ENCODE peak calls at places on chromosomes 1 and 21, in four cellular contexts. C is H1, K is mesendoderm, F is IMR-90. T is an unnamed sample. For H3K4me1, the result is how much of the 10 kb centered on the place peaks cover.

GRCh38 chr1:24263211-24263610 is 55.9 kb upstream of the GRHL3 start:
- DNase-seq in C (no peak), K (no peak), F (no peak), T (no peak)

GRCh38 chr1:47555841-47556616 is 118.2 kb downstream of the FOXD2 start:
- DNase-seq in C (no peak), K (no peak), F (no peak), T (no peak)

GRCh38 chr1:161051219-161051618 is 5.4 kb upstream of the USF1 start:
- DNase-seq in C (no peak), K (no peak), F (no peak), T (no peak)

GRCh38 chr1:206809504-206810084 is 37.3 kb upstream of the IL10 start:
- DNase-seq in C (no peak), K (peak), F (peak), T (no peak)

GRCh38 chr21:14267071-14267470 is 51.1 kb downstream of the RBM11 start:
- DNase-seq in C (no peak), K (no peak), F (no peak), T (no peak)

GRCh38 chr1:111648826-111649225 is 29.2 kb downstream of the RAP1A start:
- DNase-seq in C (no peak), K (no peak), F (no peak), T (no peak)

GRCh38 chr21:45873866-45874265 is 107.7 kb upstream of the COL6A1 start:
- DNase-seq in C (no peak), K (no peak), F (no peak), T (no peak)

GRCh38 chr21:34100789-34101188 is 27.4 kb downstream of the MRPS6 start:
- DNase-seq in C (no peak), K (no peak), F (peak), T (no peak)

GRCh38 chr1:5570931-5571330 is 421.3 kb downstream of the NPHP4 start:
- DNase-seq in C (no peak), K (no peak), F (no peak), T (no peak)

GRCh38 chr1:203028784-203029553 is 2.7 kb downstream of the PPFIA4 start:
- DNase-seq in C (no peak), K (peak), F (no peak), T (peak)

GRCh38 chr1:119007672-119008482 is 19.7 kb upstream of the TBX15 start:
- DNase-seq in C (no peak), K (peak), F (no peak), T (no peak)

GRCh38 chr1:21607549-21608529 is 61.3 kb downstream of the RAP1GAP start:
- DNase-seq in C (peak), K (peak), F (peak), T (peak)

GRCh38 chr1:91751281-91751680 is 134.7 kb downstream of the TGFBR3 start:
- DNase-seq in C (no peak), K (no peak), F (peak), T (no peak)

GRCh38 chr1:118291686-118292085 is 106.7 kb upstream of the SPAG17 start:
- DNase-seq in C (no peak), K (no peak), F (no peak), T (no peak)

GRCh38 chr21:43467785-43468184 is 40.9 kb upstream of the SIK1 start:
- DNase-seq in C (no peak), K (no peak), F (no peak), T (no peak)

DNA sequence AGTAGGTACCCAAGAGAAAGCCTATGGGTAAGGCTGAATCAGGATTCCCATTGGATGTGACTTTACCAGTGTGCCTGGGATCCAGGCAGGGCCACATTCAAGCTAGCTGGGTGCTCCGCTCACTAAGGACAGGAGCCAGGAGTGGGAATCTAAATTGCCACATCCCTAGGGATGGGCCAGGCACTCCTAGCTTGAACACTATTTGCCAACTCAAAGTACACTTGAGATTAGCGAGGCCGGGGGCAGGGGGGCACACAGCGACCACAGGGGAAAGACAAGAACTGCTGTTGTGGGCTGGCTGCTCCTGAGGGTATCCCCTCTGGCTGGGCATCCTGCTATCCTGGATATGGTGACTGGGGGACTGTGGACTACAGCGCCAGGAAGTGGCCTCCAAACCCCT is 4.3 kb downstream of the SLC45A3 start:
- DNase-seq in C (no peak), K (no peak), F (no peak), T (no peak)
- H3K4me1 ChIP-seq in C (half or more), K (under half), F (under half), T (under half)

GRCh38 chr21:41317458-41317857 is 857 bp downstream of the FAM3B start:
- DNase-seq in C (no peak), K (no peak), F (no peak), T (no peak)

GRCh38 chr21:41315726-41316125 is 875 bp upstream of the FAM3B start:
- DNase-seq in C (no peak), K (no peak), F (no peak), T (no peak)

GRCh38 chr21:41316641-41317392 is at the start of gene FAM3B:
- DNase-seq in C (peak), K (peak), F (no peak), T (peak)

GRCh38 chr21:41316200-41316599 is 401 bp upstream of the FAM3B start:
- DNase-seq in C (no peak), K (no peak), F (no peak), T (no peak)

GRCh38 chr21:41313765-41314164 is 2.8 kb upstream of the FAM3B start:
- DNase-seq in C (no peak), K (no peak), F (no peak), T (no peak)
- H4K5ac ChIP-seq in C (no peak), K (no peak), F (no peak), T (no peak)

GRCh38 chr1:224051086-224051406 is 62.9 kb upstream of the FBXO28 start:
- DNase-seq in C (no peak), K (no peak), F (no peak), T (no peak)
- H3K4me1 ChIP-seq in C (under half), K (under half), F (under half), T (under half)

GRCh38 chr1:87674791-87675190 is 346.1 kb downstream of the LMO4 start:
- DNase-seq in C (no peak), K (no peak), F (no peak), T (no peak)

GRCh38 chr1:87682565-87682964 is 353.9 kb downstream of the LMO4 start:
- DNase-seq in C (no peak), K (no peak), F (no peak), T (no peak)

GRCh38 chr1:87673748-87674147 is 345.1 kb downstream of the LMO4 start:
- DNase-seq in C (no peak), K (no peak), F (no peak), T (no peak)

GRCh38 chr1:87683557-87683956 is 354.9 kb downstream of the LMO4 start:
- DNase-seq in C (no peak), K (no peak), F (no peak), T (no peak)

DNA sequence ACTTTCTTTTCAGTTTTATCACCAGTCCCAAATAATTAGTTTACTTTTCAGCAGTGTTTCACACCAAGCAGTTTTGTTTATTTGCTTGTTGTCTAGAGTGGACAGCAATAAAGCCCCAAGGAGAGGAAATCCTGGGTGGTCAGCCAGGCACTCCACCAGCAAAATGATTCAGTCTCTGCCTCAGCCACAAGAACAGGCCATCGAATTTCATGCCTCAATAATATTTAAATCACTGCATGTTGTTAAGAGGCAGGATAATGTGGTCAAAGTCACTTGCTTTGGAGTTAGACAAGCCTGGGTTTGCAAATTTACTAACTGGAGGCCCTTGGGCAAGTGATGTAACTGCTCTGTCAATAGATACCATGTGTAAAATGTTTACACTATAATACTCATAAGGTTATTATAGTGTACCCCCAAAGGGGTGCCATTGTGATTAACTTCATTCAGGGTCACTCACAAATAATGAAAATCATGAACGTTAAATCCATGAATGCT is 349.6 kb downstream of the LMO4 start:
- DNase-seq in C (no peak), K (no peak), F (no peak), T (no peak)
- H4K5ac ChIP-seq in C (no peak), K (no peak), F (no peak), T (no peak)

DNA sequence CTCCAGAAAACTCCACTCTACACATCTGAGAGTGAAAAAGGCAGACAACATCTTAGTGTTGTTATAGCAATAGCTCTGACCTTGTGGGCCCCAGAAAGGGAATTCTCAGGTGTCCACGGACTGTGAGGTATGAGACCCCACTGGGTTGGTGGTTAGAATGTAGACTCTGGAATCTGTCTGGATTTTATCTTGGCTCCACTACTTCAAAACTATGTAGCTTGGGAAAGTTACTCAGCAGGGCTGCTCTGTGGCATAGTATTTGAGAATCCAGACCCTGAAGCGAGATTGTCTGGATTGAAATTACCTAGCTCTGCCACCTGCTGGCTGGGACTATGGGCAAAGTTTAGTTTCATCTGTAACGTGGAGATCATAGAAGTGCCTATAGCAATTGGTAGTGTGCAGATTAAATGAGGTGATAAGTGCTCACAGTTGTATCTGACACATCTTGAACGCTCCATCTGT is 25.8 kb downstream of the PRDM2 start:
- DNase-seq in C (no peak), K (peak), F (peak), T (no peak)
- H3K4me1 ChIP-seq in C (under half), K (under half), F (under half), T (under half)

GRCh38 chr1:54219688-54220003 is 19.7 kb downstream of the MRPL37 start:
- DNase-seq in C (no peak), K (no peak), F (peak), T (no peak)
- H4K5ac ChIP-seq in C (no peak), K (no peak), F (no peak), T (no peak)

GRCh38 chr1:227906550-227906991 is 41.2 kb downstream of the WNT9A start:
- DNase-seq in C (no peak), K (no peak), F (no peak), T (no peak)
- H3K4me1 ChIP-seq in C (under half), K (under half), F (under half), T (under half)

GRCh38 chr21:41879190-41879998 is at the start of gene PRDM15:
- DNase-seq in C (no peak), K (peak), F (peak), T (peak)
- H4K5ac ChIP-seq in C (peak), K (no peak), F (peak), T (no peak)